ENCODE peak calls at places on chromosome 9, in eight cellular contexts. L, T, I, Z, R, G, K and B are unnamed samples.

GRCh38 chr9:112173489-112174222 is 1.4 kb downstream of the SUSD1 start:
- DNase-seq in L (no peak), T (no peak), I (no peak), Z (no peak), R (no peak), G (no peak), K (no peak), B (no peak)

GRCh38 chr9:88829276-88829675 is 162.0 kb upstream of the S1PR3 start:
- DNase-seq in L (no peak), T (peak), I (no peak), Z (no peak), R (no peak), G (no peak), K (no peak), B (no peak)

GRCh38 chr9:77751341-77752091 is 103.4 kb upstream of the GNA14 start:
- DNase-seq in L (peak), T (peak), I (no peak), Z (no peak), R (no peak), G (no peak), K (no peak), B (peak)

GRCh38 chr9:87891754-87892153 is 9.1 kb downstream of the SPATA31E1 start:
- DNase-seq in L (no peak), T (no peak), I (no peak), Z (no peak), R (no peak), G (no peak), K (no peak), B (no peak)

GRCh38 chr9:101592788-101593187 is 2.0 kb downstream of the PPP3R2 start:
- DNase-seq in L (no peak), T (peak), I (no peak), Z (no peak), R (no peak), G (no peak), K (no peak), B (peak)

GRCh38 chr9:37582548-37583157 is 6.5 kb upstream of the FBXO10 start:
- DNase-seq in L (no peak), T (peak), I (no peak), Z (no peak), R (peak), G (no peak), K (no peak), B (no peak)

GRCh38 chr9:36873247-36873875 is 160.7 kb downstream of the PAX5 start:
- DNase-seq in L (peak), T (peak), I (peak), Z (peak), R (peak), G (no peak), K (peak), B (peak)

GRCh38 chr9:135240871-135241311 is 153.4 kb downstream of the OLFM1 start:
- DNase-seq in L (no peak), T (no peak), I (no peak), Z (no peak), R (no peak), G (no peak), K (no peak), B (no peak)

GRCh38 chr9:114116061-114116747 is 17.1 kb upstream of the KIF12 start:
- DNase-seq in L (no peak), T (no peak), I (no peak), Z (no peak), R (no peak), G (no peak), K (no peak), B (no peak)

GRCh38 chr9:110343537-110343936 is 5.9 kb upstream of the TXNDC8 start:
- DNase-seq in L (no peak), T (no peak), I (no peak), Z (no peak), R (no peak), G (no peak), K (no peak), B (no peak)

GRCh38 chr9:22052376-22052945 is 43.4 kb upstream of the CDKN2B start:
- DNase-seq in L (no peak), T (peak), I (no peak), Z (no peak), R (no peak), G (no peak), K (peak), B (peak)

GRCh38 chr9:7216004-7216821 is 458.4 kb downstream of the KDM4C start:
- DNase-seq in L (no peak), T (peak), I (no peak), Z (no peak), R (no peak), G (no peak), K (no peak), B (peak)

GRCh38 chr9:20022410-20022809 is 233.6 kb upstream of the SLC24A2 start:
- DNase-seq in L (no peak), T (peak), I (no peak), Z (no peak), R (no peak), G (no peak), K (no peak), B (peak)

GRCh38 chr9:112203536-112203935 is 28.4 kb upstream of the SUSD1 start:
- DNase-seq in L (no peak), T (peak), I (no peak), Z (no peak), R (no peak), G (no peak), K (no peak), B (peak)

GRCh38 chr9:109315480-109315879 is 5.4 kb downstream of the EPB41L4B start:
- DNase-seq in L (no peak), T (no peak), I (no peak), Z (no peak), R (no peak), G (no peak), K (no peak), B (no peak)

GRCh38 chr9:104503963-104504362 is at the start of gene OR13F1:
- DNase-seq in L (no peak), T (no peak), I (no peak), Z (no peak), R (no peak), G (no peak), K (no peak), B (no peak)

GRCh38 chr9:19369107-19369506 is 10.9 kb downstream of the RPS6 start:
- DNase-seq in L (no peak), T (no peak), I (no peak), Z (no peak), R (no peak), G (no peak), K (no peak), B (no peak)

GRCh38 chr9:112028242-112029221 is 131.9 kb downstream of the UGCG start:
- DNase-seq in L (no peak), T (no peak), I (no peak), Z (no peak), R (no peak), G (no peak), K (peak), B (no peak)

GRCh38 chr9:2271426-2271825 is 256.3 kb downstream of the SMARCA2 start:
- DNase-seq in L (no peak), T (peak), I (peak), Z (no peak), R (peak), G (no peak), K (no peak), B (peak)